ENCODE peak calls at places on chromosomes 6 and 20, in ten cellular contexts. R is IMR-90; W is Karpas-422; Z is naive thymus-derived CD4-positive, alpha-beta T cell; P is NT2/D1; E is astrocyte of the spinal cord; M is HFF-Myc; C is adipocyte; A is neural progenitor cell; K is ovary. Y is an unnamed sample.

GRCh38 chr6:166626177-166627038 is 643 bp downstream of the RPS6KA2 start:
- DNase-seq in R (peak; percentile 49), W (no peak), Z (peak; percentile 25), P (no peak), E (peak; percentile 50), M (no peak), C (peak; percentile 71), A (peak; percentile 50), K (peak; percentile 63), Y (peak; percentile 56)

GRCh38 chr20:50915424-50915823 is 15.8 kb downstream of the ADNP start:
- DNase-seq in R (peak; percentile 49), W (no peak), Z (no peak), P (no peak), E (no peak), M (no peak), C (peak; percentile 69), A (no peak), K (no peak), Y (peak; percentile 58)

GRCh38 chr6:52109073-52109635 is 21.7 kb upstream of the PKHD1 start:
- DNase-seq in R (no peak), W (no peak), Z (no peak), P (no peak), E (no peak), M (no peak), C (no peak), A (no peak), K (no peak), Y (no peak)

GRCh38 chr6:164051427-164051826 is 636.9 kb downstream of the QKI start:
- DNase-seq in R (no peak), W (no peak), Z (no peak), P (no peak), E (no peak), M (no peak), C (no peak), A (no peak), K (no peak), Y (no peak)

GRCh38 chr20:44601801-44602204 is 19.4 kb downstream of the PKIG start:
- DNase-seq in R (peak; percentile 87), W (no peak), Z (no peak), P (no peak), E (peak; percentile 93), M (no peak), C (peak; percentile 86), A (no peak), K (peak; percentile 83), Y (peak; percentile 93)

GRCh38 chr6:166489301-166490155 is 97.0 kb downstream of the RAMACL start:
- DNase-seq in R (no peak), W (no peak), Z (no peak), P (no peak), E (no peak), M (no peak), C (no peak), A (no peak), K (no peak), Y (no peak)

GRCh38 chr6:34486106-34486740 is 20.3 kb downstream of the PACSIN1 start:
- DNase-seq in R (no peak), W (no peak), Z (no peak), P (no peak), E (no peak), M (no peak), C (no peak), A (no peak), K (no peak), Y (no peak)

GRCh38 chr6:37171141-37171969 is 1.4 kb downstream of the PIM1 start:
- DNase-seq in R (peak; percentile 51), W (peak; percentile 60), Z (peak; percentile 21), P (no peak), E (peak; percentile 71), M (no peak), C (peak; percentile 65), A (peak; percentile 64), K (peak; percentile 76), Y (no peak)

GRCh38 chr20:2578430-2579192 is 42.2 kb downstream of the TMC2 start:
- DNase-seq in R (no peak), W (peak; percentile 44), Z (no peak), P (no peak), E (no peak), M (no peak), C (no peak), A (no peak), K (no peak), Y (no peak)

GRCh38 chr6:3247255-3248146 is 11.2 kb upstream of the PSMG4 start:
- DNase-seq in R (peak; percentile 97), W (no peak), Z (no peak), P (no peak), E (peak; percentile 95), M (peak; percentile 50), C (peak; percentile 89), A (peak; percentile 50), K (peak; percentile 65), Y (peak; percentile 78)

GRCh38 chr6:111057074-111057752 is 30.1 kb upstream of the SLC16A10 start:
- DNase-seq in R (peak; percentile 52), W (peak; percentile 83), Z (no peak), P (no peak), E (peak; percentile 47), M (peak; percentile 9), C (peak; percentile 64), A (peak; percentile 51), K (no peak), Y (peak; percentile 60)

GRCh38 chr6:2646346-2646745 is 104.4 kb downstream of the MYLK4 start:
- DNase-seq in R (no peak), W (no peak), Z (no peak), P (no peak), E (no peak), M (no peak), C (no peak), A (no peak), K (no peak), Y (no peak)

GRCh38 chr6:3882865-3883264 is 33.7 kb downstream of the FAM50B start:
- DNase-seq in R (peak; percentile 72), W (no peak), Z (no peak), P (no peak), E (peak; percentile 29), M (peak; percentile 49), C (peak; percentile 96), A (no peak), K (no peak), Y (peak; percentile 91)

GRCh38 chr6:40334496-40334895 is 252.7 kb downstream of the LRFN2 start:
- DNase-seq in R (no peak), W (no peak), Z (no peak), P (no peak), E (no peak), M (no peak), C (no peak), A (peak; percentile 58), K (no peak), Y (no peak)

GRCh38 chr20:4369119-4369797 is 352.5 kb upstream of the PRND start:
- DNase-seq in R (no peak), W (no peak), Z (no peak), P (no peak), E (no peak), M (no peak), C (no peak), A (no peak), K (no peak), Y (no peak)

GRCh38 chr6:157271441-157271840 is 51.9 kb downstream of the TMEM242 start:
- DNase-seq in R (no peak), W (no peak), Z (no peak), P (no peak), E (no peak), M (no peak), C (no peak), A (no peak), K (no peak), Y (no peak)

GRCh38 chr20:32188376-32189122 is 19.0 kb downstream of the PLAGL2 start:
- DNase-seq in R (no peak), W (no peak), Z (no peak), P (no peak), E (no peak), M (no peak), C (no peak), A (no peak), K (no peak), Y (no peak)
- H3K4me3 ChIP-seq in R (no peak overlapping the region), W (no peak overlapping the region), Z (no peak overlapping the region), P (no peak overlapping the region), E (no peak overlapping the region), M (no peak overlapping the region), C (no peak overlapping the region), A (no peak overlapping the region), K (peak overlapping the region; percentile 38), Y (no peak overlapping the region)

GRCh38 chr6:62819640-62820039 is 391.6 kb upstream of the FKBP1C start:
- DNase-seq in R (no peak), W (no peak), Z (no peak), P (no peak), E (no peak), M (no peak), C (no peak), A (no peak), K (no peak), Y (no peak)
- H3K4me3 ChIP-seq in R (no peak overlapping the region), W (no peak overlapping the region), Z (no peak overlapping the region), P (no peak overlapping the region), E (no peak overlapping the region), M (no peak overlapping the region), C (no peak overlapping the region), A (no peak overlapping the region), K (no peak overlapping the region), Y (no peak overlapping the region)

DNA sequence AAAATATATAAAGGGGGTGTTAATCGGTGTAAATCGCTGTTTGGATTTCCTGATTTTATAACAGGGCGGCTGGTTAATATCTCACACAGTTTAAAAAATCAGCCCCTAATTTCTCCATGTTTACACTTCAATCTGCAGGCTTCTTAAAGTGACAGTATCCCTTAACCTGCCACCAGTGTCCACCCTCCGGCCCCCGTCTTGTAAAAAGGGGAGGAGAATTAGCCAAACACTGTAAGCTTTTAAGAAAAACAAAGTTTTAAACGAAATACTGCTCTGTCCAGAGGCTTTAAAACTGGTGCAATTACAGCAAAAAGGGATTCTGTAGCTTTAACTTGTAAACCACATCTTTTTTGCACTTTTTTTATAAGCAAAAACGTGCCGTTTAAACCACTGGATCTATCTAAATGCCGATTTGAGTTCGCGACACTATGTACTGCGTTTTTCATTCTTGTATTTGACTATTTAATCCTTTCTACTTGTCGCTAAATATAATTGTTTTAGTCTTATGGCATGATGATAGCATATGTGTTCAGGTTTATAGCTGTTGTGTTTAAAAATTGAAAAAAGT is 4.2 kb downstream of the SOX4 start:
- DNase-seq in R (no peak), W (no peak), Z (no peak), P (no peak), E (peak; percentile 49), M (no peak), C (peak; percentile 48), A (no peak), K (no peak), Y (peak; percentile 55)
- H3K4me3 ChIP-seq in R (peak overlapping the region; percentile 85), W (no peak overlapping the region), Z (peak overlapping the region; percentile 19), P (peak overlapping the region; percentile 46), E (peak overlapping the region; percentile 71), M (peak overlapping the region; percentile 91), C (peak overlapping the region; percentile 94), A (peak overlapping the region; percentile 76), K (peak overlapping the region; percentile 85), Y (peak overlapping the region; percentile 92)

DNA sequence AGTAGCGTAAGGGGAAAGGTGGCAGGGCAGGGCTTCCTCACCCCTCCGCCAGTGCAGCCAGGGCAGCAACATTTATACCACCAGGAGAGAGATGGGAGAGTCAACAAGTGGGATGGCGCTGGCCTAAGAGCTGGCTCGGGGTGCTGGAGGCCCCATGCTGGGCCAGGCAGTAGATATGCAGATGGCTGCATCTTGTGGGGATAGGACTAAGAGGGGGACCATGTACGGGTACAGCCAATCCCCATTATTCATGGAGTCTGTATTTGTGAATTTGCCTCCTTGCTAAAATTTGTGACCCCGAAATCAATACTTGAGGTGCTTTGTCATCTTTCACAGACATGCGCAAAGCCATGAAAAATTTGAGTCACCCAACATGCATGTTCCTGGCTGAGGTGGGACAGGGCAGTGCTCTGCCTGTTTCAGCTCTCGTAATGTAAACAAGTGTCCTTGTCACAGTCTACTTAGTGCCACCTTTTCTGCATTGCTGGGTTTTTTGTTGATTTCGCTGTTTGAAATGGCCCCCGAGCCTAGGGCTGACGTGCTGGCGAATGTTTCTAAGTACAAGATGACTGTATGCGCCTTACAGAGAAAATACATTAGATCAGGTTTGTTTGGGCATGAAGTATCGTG is 27.5 kb upstream of the TAF8 start:
- DNase-seq in R (no peak), W (peak; percentile 47), Z (no peak), P (no peak), E (no peak), M (no peak), C (no peak), A (no peak), K (no peak), Y (no peak)
- H3K4me3 ChIP-seq in R (no peak overlapping the region), W (no peak overlapping the region), Z (peak overlapping the region; percentile 23), P (no peak overlapping the region), E (no peak overlapping the region), M (no peak overlapping the region), C (no peak overlapping the region), A (no peak overlapping the region), K (no peak overlapping the region), Y (no peak overlapping the region)